ENCODE peak calls at places on chromosomes 13 and 19, in ten cellular contexts. B is choroid plexus epithelial cell, U is A549, G is vagina, R is astrocyte of the spinal cord, L is tibial artery, S is Panc1, J is AG09309, X is pancreas, W is fibroblast of pulmonary artery. O is an unnamed sample.

GRCh38 chr19:6287269-6287885 is 7.6 kb upstream of the MLLT1 start:
- DNase-seq in B (peak; percentile 22), U (no peak), G (no peak), R (no peak), L (no peak), S (no peak), J (no peak), X (no peak), W (no peak), O (no peak)

GRCh38 chr13:53068841-53069520 is 40.4 kb downstream of the OLFM4 start:
- DNase-seq in B (no peak), U (no peak), G (no peak), R (no peak), L (no peak), S (no peak), J (no peak), X (no peak), W (no peak), O (no peak)

GRCh38 chr13:97521726-97522125 is 87.8 kb downstream of the RAP2A start:
- DNase-seq in B (no peak), U (no peak), G (no peak), R (no peak), L (no peak), S (no peak), J (no peak), X (no peak), W (no peak), O (no peak)

GRCh38 chr13:27772651-27773425 is 19.4 kb upstream of the GSX1 start:
- DNase-seq in B (no peak), U (no peak), G (no peak), R (no peak), L (no peak), S (no peak), J (no peak), X (no peak), W (no peak), O (no peak)

GRCh38 chr19:40237791-40238190 is 11.3 kb upstream of the CCNP start:
- DNase-seq in B (no peak), U (no peak), G (no peak), R (no peak), L (no peak), S (no peak), J (no peak), X (no peak), W (no peak), O (no peak)

GRCh38 chr13:34152409-34152808 is 334.5 kb downstream of the RFC3 start:
- DNase-seq in B (no peak), U (no peak), G (no peak), R (no peak), L (no peak), S (no peak), J (no peak), X (no peak), W (peak; percentile 10), O (no peak)

GRCh38 chr13:46656786-46657185 is 103.8 kb downstream of the LRCH1 start:
- DNase-seq in B (no peak), U (no peak), G (no peak), R (no peak), L (no peak), S (no peak), J (no peak), X (no peak), W (no peak), O (no peak)

GRCh38 chr19:9608912-9609311 is 12.1 kb downstream of the ZNF561 start:
- DNase-seq in B (no peak), U (no peak), G (no peak), R (no peak), L (no peak), S (no peak), J (no peak), X (no peak), W (no peak), O (no peak)

GRCh38 chr13:36945078-36945477 is 25.0 kb upstream of the SMAD9 start:
- DNase-seq in B (no peak), U (no peak), G (no peak), R (no peak), L (no peak), S (no peak), J (no peak), X (no peak), W (no peak), O (no peak)

GRCh38 chr19:769610-770009 is 18.7 kb downstream of the MISP start:
- DNase-seq in B (no peak), U (no peak), G (no peak), R (no peak), L (no peak), S (no peak), J (no peak), X (no peak), W (no peak), O (no peak)

GRCh38 chr19:48333467-48334384 is 8.4 kb downstream of the EMP3 start:
- DNase-seq in B (peak; percentile 97), U (peak; percentile 98), G (no peak), R (peak; percentile 91), L (peak; percentile 93), S (no peak), J (no peak), X (peak; percentile 93), W (peak; percentile 95), O (no peak)

GRCh38 chr13:113905018-113905417 is 41.1 kb upstream of the GAS6 start:
- DNase-seq in B (no peak), U (no peak), G (peak; percentile 70), R (no peak), L (no peak), S (no peak), J (no peak), X (no peak), W (no peak), O (no peak)

GRCh38 chr13:35992964-35993363 is 138.2 kb downstream of the DCLK1 start:
- DNase-seq in B (no peak), U (no peak), G (no peak), R (no peak), L (no peak), S (no peak), J (no peak), X (no peak), W (peak; percentile 66), O (no peak)

GRCh38 chr13:42497798-42498197 is 76.2 kb upstream of the TNFSF11 start:
- DNase-seq in B (peak; percentile 91), U (no peak), G (no peak), R (peak; percentile 85), L (no peak), S (no peak), J (no peak), X (no peak), W (peak; percentile 83), O (peak; percentile 51)

GRCh38 chr19:33720691-33721682 is 75.7 kb upstream of the KCTD15 start:
- DNase-seq in B (no peak), U (peak; percentile 24), G (no peak), R (no peak), L (no peak), S (no peak), J (no peak), X (no peak), W (no peak), O (no peak)
- TF ChIP-seq CTCF in B (no peak), U (no peak), G (no peak), R (no peak), L (no peak), S (no peak), J (no peak), X (no peak), W (no peak), O (no peak)

GRCh38 chr13:51222510-51223283 is 499 bp downstream of the FAM124A start:
- DNase-seq in B (no peak), U (peak; percentile 6), G (no peak), R (no peak), L (no peak), S (no peak), J (no peak), X (no peak), W (no peak), O (no peak)

GRCh38 chr13:51223284-51224270 is 1.4 kb downstream of the FAM124A start:
- DNase-seq in B (no peak), U (no peak), G (no peak), R (no peak), L (no peak), S (no peak), J (no peak), X (no peak), W (no peak), O (no peak)

GRCh38 chr13:51221674-51222509 is at the start of gene FAM124A:
- DNase-seq in B (peak; percentile 21), U (peak; percentile 23), G (no peak), R (no peak), L (no peak), S (no peak), J (no peak), X (peak; percentile 60), W (no peak), O (no peak)

GRCh38 chr13:51221108-51221507 is 1.1 kb upstream of the FAM124A start:
- DNase-seq in B (no peak), U (no peak), G (no peak), R (no peak), L (no peak), S (no peak), J (no peak), X (no peak), W (no peak), O (no peak)

GRCh38 chr13:51225034-51225433 is 2.8 kb downstream of the FAM124A start:
- DNase-seq in B (peak; percentile 10), U (no peak), G (no peak), R (no peak), L (no peak), S (no peak), J (no peak), X (no peak), W (no peak), O (no peak)
- H3K4me3 ChIP-seq in B (no peak overlapping the region), U (no peak overlapping the region), G (no peak overlapping the region), R (no peak overlapping the region), L (no peak overlapping the region), S (no peak overlapping the region), J (no peak overlapping the region), X (no peak overlapping the region), W (no peak overlapping the region), O (no peak overlapping the region)

DNA sequence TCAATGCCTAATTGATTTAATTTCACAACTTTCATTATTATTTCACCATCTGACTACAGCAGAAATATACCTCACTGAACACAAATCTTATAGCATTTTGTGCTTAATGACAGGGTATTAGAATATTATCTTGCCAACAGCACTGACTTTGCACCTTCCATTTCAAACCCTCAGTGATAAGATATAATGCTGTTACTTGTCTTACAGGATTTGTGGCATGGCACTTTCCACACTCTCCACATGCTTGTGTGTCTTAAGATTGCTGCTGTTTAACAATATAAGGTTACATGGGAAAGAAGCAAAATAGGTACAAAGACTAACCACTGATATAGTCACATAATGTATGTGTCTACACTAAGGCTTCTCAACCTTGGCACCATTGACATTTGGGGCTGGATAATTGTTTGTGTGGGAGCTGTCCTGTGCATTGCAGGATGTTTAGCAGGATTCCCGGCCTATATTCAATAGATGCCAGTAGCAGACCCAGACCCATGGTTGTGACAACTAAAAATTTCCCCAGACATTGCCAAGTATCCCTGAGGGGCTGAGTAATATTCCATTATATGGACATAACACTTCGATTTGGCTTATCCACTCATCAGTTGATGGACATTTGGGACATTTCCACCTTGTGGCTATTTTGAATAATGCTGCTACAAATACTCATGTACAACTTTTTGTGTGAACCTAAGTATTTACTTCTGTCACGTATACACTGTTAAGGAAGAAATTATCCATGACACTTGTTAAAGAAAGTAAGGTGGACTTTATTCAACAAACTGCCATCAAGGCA is 5.7 kb upstream of the DIAPH3 start:
- DNase-seq in B (no peak), U (no peak), G (no peak), R (no peak), L (no peak), S (no peak), J (no peak), X (no peak), W (no peak), O (no peak)
- TF ChIP-seq CTCF in B (peak; percentile 20), U (no peak), G (no peak), R (no peak), L (no peak), S (peak; percentile 8), J (no peak), X (no peak), W (no peak), O (no peak)

GRCh38 chr13:60410299-60410698 is 13.3 kb downstream of the TDRD3 start:
- DNase-seq in B (no peak), U (no peak), G (no peak), R (no peak), L (no peak), S (no peak), J (no peak), X (no peak), W (no peak), O (no peak)
- H3K4me3 ChIP-seq in B (no peak overlapping the region), U (no peak overlapping the region), G (no peak overlapping the region), R (no peak overlapping the region), L (no peak overlapping the region), S (no peak overlapping the region), J (no peak overlapping the region), X (no peak overlapping the region), W (no peak overlapping the region), O (no peak overlapping the region)